ENCODE peak calls at places on chromosomes 7 and 10, in nine cellular contexts. L, G, Z, J, X, O, W, C and F are unnamed samples.

GRCh38 chr10:124565565-124566221 is 104.1 kb downstream of the LHPP start:
- DNase-seq in J (no peak), C (no peak), G (no peak), X (no peak), Z (peak), W (peak), O (peak), L (no peak), F (no peak)

GRCh38 chr7:112290065-112290464 is 83.6 kb downstream of the ZNF277 start:
- DNase-seq in W (no peak), Z (no peak), C (peak), L (no peak), J (peak), X (peak), G (no peak), O (peak), F (peak)

GRCh38 chr10:97869091-97870042 is 19.7 kb downstream of the GOLGA7B start:
- DNase-seq in C (peak), Z (peak), J (peak), X (peak), O (peak), W (peak), G (peak), L (peak), F (peak)

GRCh38 chr10:118983263-118983662 is 46.3 kb upstream of the NANOS1 start:
- DNase-seq in G (no peak), O (peak), W (no peak), X (no peak), L (no peak), Z (no peak), C (no peak), J (no peak), F (no peak)

GRCh38 chr10:110647136-110647430 is 2.9 kb downstream of the RBM20 start:
- DNase-seq in X (no peak), C (no peak), J (no peak), Z (no peak), G (no peak), O (no peak), L (no peak), W (no peak), F (no peak)

GRCh38 chr7:29495618-29496017 is 68.0 kb upstream of the PRR15 start:
- DNase-seq in X (no peak), L (no peak), C (no peak), W (no peak), J (no peak), Z (no peak), G (no peak), O (no peak), F (no peak)

GRCh38 chr10:45370202-45370955 is 3.6 kb upstream of the ALOX5 start:
- DNase-seq in C (no peak), X (no peak), L (no peak), W (no peak), O (no peak), Z (no peak), J (no peak), G (no peak), F (no peak)

GRCh38 chr7:51366172-51366728 is 49.6 kb upstream of the COBL start:
- DNase-seq in J (no peak), W (no peak), L (no peak), C (no peak), O (no peak), X (no peak), Z (no peak), G (no peak), F (no peak)